ENCODE peak calls at places on chromosome 6, in four cellular contexts. R is lower leg skin, L is NB4, Q is breast epithelium. X is an unnamed sample.

GRCh38 chr6:161212902-161213301 is 61.0 kb downstream of the AGPAT4 start:
- DNase-seq in Q (no peak), R (no peak), L (no peak), X (no peak)

GRCh38 chr6:27472182-27472616 is 706 bp downstream of the ZNF184 start:
- DNase-seq in L (peak), Q (peak), R (peak), X (peak)

GRCh38 chr6:137638926-137639706 is 144.9 kb upstream of the OLIG3 start:
- DNase-seq in Q (no peak), L (no peak), R (no peak), X (no peak)

GRCh38 chr6:29112135-29112534 is 4.3 kb downstream of the OR2J3 start:
- DNase-seq in Q (no peak), R (no peak), L (peak), X (no peak)

GRCh38 chr6:27866370-27867050 is 45.7 kb downstream of the OR2B2 start:
- DNase-seq in R (no peak), L (peak), Q (no peak), X (no peak)

GRCh38 chr6:33061987-33062386 is 11.5 kb downstream of the HLA-DPA1 start:
- DNase-seq in L (peak), Q (no peak), R (no peak), X (no peak)

GRCh38 chr6:126797981-126798380 is 320.5 kb upstream of the RSPO3 start:
- DNase-seq in R (no peak), L (no peak), Q (no peak), X (no peak)

GRCh38 chr6:19210849-19211590 is 626.1 kb upstream of the ID4 start:
- DNase-seq in L (peak), Q (no peak), R (no peak), X (peak)

GRCh38 chr6:17086469-17086868 is 15.4 kb upstream of the STMND1 start:
- DNase-seq in Q (peak), L (peak), R (peak), X (peak)

GRCh38 chr6:71127374-71127773 is 161.2 kb upstream of the OGFRL1 start:
- DNase-seq in Q (no peak), R (no peak), L (peak), X (no peak)

GRCh38 chr6:25004357-25004756 is 68.6 kb upstream of the RIPOR2 start:
- DNase-seq in L (no peak), Q (no peak), R (no peak), X (no peak)

GRCh38 chr6:15401769-15402250 is 155.9 kb downstream of the JARID2 start:
- DNase-seq in R (no peak), L (no peak), Q (no peak), X (no peak)

GRCh38 chr6:187252-187840 is 104.9 kb upstream of the DUSP22 start:
- DNase-seq in Q (no peak), R (no peak), L (no peak), X (no peak)

GRCh38 chr6:64861039-64861651 is 845.9 kb downstream of the EYS start:
- DNase-seq in R (no peak), L (no peak), Q (no peak), X (no peak)

GRCh38 chr6:30227763-30228487 is 14.7 kb upstream of the TRIM26 start:
- DNase-seq in L (no peak), Q (no peak), R (no peak), X (no peak)

GRCh38 chr6:89411269-89412070 is 603 bp downstream of the RRAGD start:
- DNase-seq in Q (peak), L (peak), R (peak), X (peak)

GRCh38 chr6:7559651-7560385 is 18.3 kb downstream of the DSP start:
- DNase-seq in Q (peak), R (no peak), L (peak), X (no peak)

GRCh38 chr6:112443666-112444065 is 96.5 kb downstream of the RFPL4B start:
- DNase-seq in Q (peak), R (peak), L (no peak), X (peak)

GRCh38 chr6:75204959-75205775 is 686 bp downstream of the COL12A1 start:
- DNase-seq in Q (peak), R (no peak), L (no peak), X (peak)

GRCh38 chr6:168034537-168034936 is 37.1 kb downstream of the KIF25 start:
- DNase-seq in L (no peak), Q (no peak), R (no peak), X (peak)

DNA sequence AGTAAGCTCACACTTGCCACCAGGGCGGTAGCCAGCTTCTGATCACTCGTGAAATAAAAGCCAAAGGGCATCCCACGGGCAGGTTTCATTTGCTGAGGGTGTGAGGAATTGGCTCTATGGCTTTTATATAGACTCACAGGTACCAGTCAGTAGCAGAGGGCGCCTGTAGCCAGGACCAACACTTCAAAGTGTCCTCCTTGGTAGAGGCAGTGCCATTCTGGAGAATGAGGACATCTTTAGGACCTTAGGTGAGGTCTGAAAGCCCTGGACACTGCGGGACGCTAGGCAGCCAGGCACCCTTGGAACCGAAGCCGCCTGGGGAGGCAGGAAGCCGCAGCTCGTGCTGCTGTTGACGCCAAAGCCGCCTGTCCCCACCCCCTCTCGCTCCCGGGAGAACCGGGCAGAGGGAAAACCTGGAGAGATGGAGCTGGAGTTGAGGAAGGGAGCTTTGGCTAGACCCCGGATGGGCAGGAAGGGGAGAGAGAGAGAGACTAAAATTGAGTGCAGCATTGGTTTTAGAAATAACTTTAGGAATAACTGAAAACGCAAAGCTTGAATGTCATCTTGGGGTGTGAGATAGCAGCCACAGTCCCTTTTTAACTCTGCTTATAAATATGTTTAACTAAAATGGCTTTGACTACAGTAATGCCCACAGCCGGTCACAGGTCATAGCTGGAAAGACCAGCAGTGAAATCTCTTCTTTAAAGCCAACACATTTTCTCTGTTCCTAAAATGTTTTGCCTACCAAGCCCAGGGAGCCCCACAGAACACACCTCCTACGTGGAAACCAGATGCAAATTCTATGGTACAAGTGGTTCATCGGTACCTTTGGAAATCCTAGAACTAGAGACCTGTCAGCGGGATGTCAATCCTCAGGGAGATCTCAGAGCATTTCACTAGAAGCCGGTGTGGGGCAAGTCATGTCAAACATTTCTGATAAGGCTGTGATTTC is 128.5 kb upstream of the CDYL start:
- DNase-seq in R (peak), Q (peak), L (peak), X (peak)
- TF ChIP-seq POLR2A in R (peak), Q (no peak), L (no peak), X (no peak)

DNA sequence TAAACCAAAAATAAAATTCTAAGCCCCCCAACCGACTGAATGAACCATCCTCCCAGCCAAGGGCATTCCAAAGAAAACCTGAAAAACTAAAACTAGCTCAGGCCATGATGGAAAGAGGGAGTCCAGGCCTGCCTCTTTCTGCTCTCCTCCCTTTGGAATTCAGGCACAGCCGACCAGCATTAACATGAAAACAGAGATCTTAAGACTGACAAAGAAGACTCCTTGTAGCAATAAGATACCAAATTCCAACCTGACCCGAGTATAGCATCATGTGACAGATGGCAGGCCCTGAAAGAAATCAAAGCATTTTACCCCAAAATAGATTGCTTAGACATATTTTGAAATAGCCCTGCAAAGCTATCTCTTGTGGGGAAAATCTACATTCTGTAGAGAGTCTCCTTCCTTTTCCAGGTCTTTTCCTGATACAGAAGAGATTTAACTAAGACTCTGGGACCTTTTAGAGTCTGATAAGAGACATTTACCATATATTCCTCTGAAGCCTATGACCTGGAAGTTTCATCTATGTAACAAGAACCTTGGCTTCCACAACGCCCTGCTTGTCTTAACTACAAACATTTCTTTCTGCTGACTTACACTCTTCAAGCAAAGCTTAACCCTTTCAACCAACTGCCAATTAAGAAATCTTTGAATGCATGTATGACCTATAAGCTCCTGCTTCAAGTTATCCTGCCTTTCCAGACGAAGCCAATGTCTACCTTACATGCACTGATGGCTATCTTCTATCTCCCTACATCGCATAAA is 22.2 kb upstream of the TXLNB start:
- DNase-seq in Q (no peak), R (no peak), L (no peak), X (no peak)
- H3K4me3 ChIP-seq in Q (no peak), R (no peak), L (no peak), X (no peak)

DNA sequence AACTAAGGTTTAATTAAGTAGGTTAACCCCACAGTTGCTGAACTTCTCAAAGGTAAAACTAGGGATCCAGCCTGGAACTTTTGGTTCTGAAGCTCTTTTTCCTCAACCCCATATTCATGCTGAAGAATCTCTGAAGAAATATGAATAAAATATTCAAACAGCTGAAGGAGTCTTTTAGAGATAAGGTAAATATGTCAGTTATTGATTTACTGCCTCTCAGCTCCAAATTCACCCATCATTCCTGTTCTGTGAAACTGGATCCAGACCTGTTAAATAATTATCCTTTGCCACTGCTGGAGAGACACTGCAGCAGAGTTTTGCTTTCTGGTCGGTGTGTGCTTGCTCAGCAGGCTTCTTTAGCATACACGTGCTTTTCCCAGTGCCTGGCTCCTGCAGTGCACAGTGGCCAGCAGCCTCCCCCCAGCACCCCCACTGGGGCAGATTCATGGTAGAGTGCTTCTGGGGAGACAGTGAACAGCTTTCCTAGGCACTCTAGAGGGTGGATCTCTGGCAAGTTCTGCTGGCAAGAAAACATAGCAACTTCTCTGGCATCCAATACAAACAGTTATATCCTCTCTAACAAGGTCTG is 62.0 kb upstream of the BCLAF1 start:
- DNase-seq in R (no peak), Q (no peak), L (no peak), X (no peak)
- TF ChIP-seq POLR2A in R (no peak), Q (no peak), L (no peak), X (no peak)

GRCh38 chr6:144265061-144265357 is 20.1 kb upstream of the UTRN start:
- DNase-seq in L (no peak), R (no peak), Q (no peak), X (no peak)

GRCh38 chr6:144265390-144265789 is 19.7 kb upstream of the UTRN start:
- DNase-seq in Q (no peak), R (no peak), L (peak), X (no peak)

GRCh38 chr6:144266091-144266649 is 19.0 kb upstream of the UTRN start:
- DNase-seq in R (peak), Q (peak), L (no peak), X (peak)

GRCh38 chr6:144263786-144264185 is 21.3 kb upstream of the UTRN start:
- DNase-seq in R (no peak), L (no peak), Q (no peak), X (no peak)

DNA sequence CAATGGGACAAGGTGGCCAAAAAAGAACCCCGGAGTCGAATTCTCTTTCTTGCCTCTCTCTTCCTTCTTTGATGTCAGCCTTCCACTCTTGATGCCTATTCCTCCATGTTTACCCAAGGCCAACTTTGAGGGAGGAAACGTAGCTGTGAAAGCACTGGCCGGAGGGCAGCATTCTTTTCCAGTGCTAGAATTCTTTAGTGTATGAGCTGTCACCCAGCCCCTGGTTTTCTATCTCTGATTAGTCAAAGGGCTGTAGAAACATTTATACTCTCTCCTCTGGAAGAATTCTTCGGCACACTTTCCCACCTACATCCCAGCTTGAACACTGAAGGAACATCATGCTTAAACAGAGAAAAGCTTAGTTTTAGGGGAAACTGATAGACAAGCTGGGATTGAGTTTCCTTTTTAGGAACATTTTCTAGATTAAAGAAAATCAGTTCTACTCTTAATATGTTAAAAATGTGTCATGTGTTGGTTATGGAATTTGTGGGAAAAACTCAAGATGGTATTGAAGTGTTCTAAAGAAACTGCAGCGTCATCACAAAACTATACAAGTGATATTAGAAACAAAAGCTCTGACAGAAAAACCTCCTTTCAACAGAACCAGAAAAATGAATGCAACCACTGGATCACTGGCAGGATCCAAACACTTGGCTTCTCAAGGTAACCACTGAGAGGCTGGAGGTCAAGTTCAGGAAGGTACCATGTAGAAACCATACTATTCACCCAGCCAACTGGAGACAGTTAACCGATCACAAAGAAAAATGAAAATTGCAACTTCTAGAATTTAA is 20.7 kb upstream of the UTRN start:
- DNase-seq in R (peak), Q (peak), L (no peak), X (no peak)
- H3K4me3 ChIP-seq in R (no peak), Q (no peak), L (no peak), X (no peak)

X was measured in heart left ventricle.